ENCODE peak calls at places on chromosomes 13 and 19, in seven cellular contexts. Z is GM03348; W is stimulated activated CD4-positive, alpha-beta T cell treated with anti-CD3 and anti-CD28 coated beads, Interleukin-1b, Interleukin-23, amount 100 ng/mL, for 24 hours; L is activated T-helper 9 cell treated with anti-CD3 and anti-CD28 coated beads, Interleukin-2, amount 50 U/mL, for 16 hours; N is T-helper 9 cell; A is PC-9; Y is endothelial cell. E is an unnamed sample.
A peak's percentile ranks its signal among the peaks of the same experiment; 100 is the strongest.

GRCh38 chr19:33685541-33685940 is 63.8 kb downstream of the CHST8 start:
- DNase-seq in L (no peak), Z (no peak), Y (no peak), N (no peak), W (no peak), A (no peak), E (no peak)

GRCh38 chr19:23378948-23379347 is 16.3 kb downstream of the ZNF91 start:
- DNase-seq in A (no peak), W (no peak), N (no peak), Y (no peak), L (no peak), Z (no peak), E (no peak)

GRCh38 chr19:17602217-17602616 is 46.8 kb downstream of the COLGALT1 start:
- DNase-seq in Z (no peak), N (no peak), A (no peak), L (no peak), W (no peak), Y (no peak), E (no peak)

GRCh38 chr13:110263906-110264305 is 43.1 kb downstream of the COL4A1 start:
- DNase-seq in Y (no peak), N (no peak), W (no peak), Z (no peak), L (no peak), A (no peak), E (no peak)

GRCh38 chr13:36345438-36346221 is 564 bp downstream of the SPART start:
- DNase-seq in N (peak; percentile 27), Y (peak; percentile 37), A (peak; percentile 84), W (no peak), Z (peak; percentile 55), L (peak; percentile 3), E (peak; percentile 70)

GRCh38 chr19:34096020-34096915 is 76.0 kb upstream of the LSM14A start:
- DNase-seq in W (no peak), Z (peak; percentile 62), N (no peak), L (no peak), A (peak; percentile 47), Y (peak; percentile 17), E (peak; percentile 47)

GRCh38 chr13:30963794-30964193 is 31.3 kb downstream of the TEX26 start:
- DNase-seq in W (no peak), N (no peak), L (no peak), A (no peak), Z (peak; percentile 61), Y (no peak), E (peak; percentile 79)

GRCh38 chr13:110012102-110012739 is 225.8 kb upstream of the IRS2 start:
- DNase-seq in L (no peak), N (no peak), W (no peak), A (peak; percentile 99), Z (peak; percentile 78), Y (no peak), E (peak; percentile 79)

GRCh38 chr19:55716531-55716930 is 21.7 kb downstream of the NLRP9 start:
- DNase-seq in Y (no peak), W (no peak), A (no peak), L (no peak), Z (no peak), N (no peak), E (no peak)

GRCh38 chr19:6710273-6711077 is 10.0 kb downstream of the C3 start:
- DNase-seq in Z (no peak), N (no peak), L (no peak), A (no peak), Y (no peak), W (no peak), E (no peak)

GRCh38 chr13:44169018-44169909 is 204.4 kb upstream of the SERP2 start:
- DNase-seq in A (no peak), Z (no peak), W (no peak), N (no peak), L (no peak), Y (no peak), E (no peak)